ENCODE peak calls at places on chromosomes 12 and 14, in nine cellular contexts. J, Q, H, W, F, V, O, K and S are unnamed samples.

GRCh38 chr12:2382391-2383155 is 329.8 kb downstream of the CACNA1C start:
- DNase-seq in J (peak; percentile 14), Q (no peak), H (no peak), W (no peak), F (no peak), V (no peak), O (no peak), K (peak; percentile 10), S (no peak)

GRCh38 chr12:117596968-117597367 is 235.5 kb upstream of the NOS1 start:
- DNase-seq in J (no peak), Q (no peak), H (no peak), W (no peak), F (no peak), V (no peak), O (no peak), K (no peak), S (no peak)

GRCh38 chr14:104664107-104664506 is 25.3 kb upstream of the INF2 start:
- DNase-seq in J (peak; percentile 32), Q (no peak), H (no peak), W (no peak), F (no peak), V (no peak), O (no peak), K (no peak), S (no peak)

GRCh38 chr14:94864421-94865195 is 94.7 kb upstream of the GSC start:
- DNase-seq in J (no peak), Q (no peak), H (no peak), W (no peak), F (no peak), V (no peak), O (no peak), K (no peak), S (no peak)

GRCh38 chr14:34863844-34864243 is 11.3 kb downstream of the BAZ1A start:
- DNase-seq in J (no peak), Q (no peak), H (no peak), W (no peak), F (no peak), V (no peak), O (no peak), K (no peak), S (no peak)

GRCh38 chr14:77027538-77028383 is 747 bp downstream of the IRF2BPL start:
- DNase-seq in J (peak; percentile 71), Q (peak; percentile 71), H (peak; percentile 92), W (peak; percentile 49), F (no peak), V (peak; percentile 92), O (peak; percentile 86), K (peak; percentile 65), S (peak; percentile 76)

GRCh38 chr14:68856572-68856971 is 63.7 kb upstream of the ZFP36L1 start:
- DNase-seq in J (no peak), Q (no peak), H (no peak), W (no peak), F (no peak), V (no peak), O (no peak), K (no peak), S (no peak)

GRCh38 chr14:31508140-31508539 is 20.3 kb upstream of the GPR33 start:
- DNase-seq in J (no peak), Q (no peak), H (no peak), W (no peak), F (no peak), V (no peak), O (no peak), K (no peak), S (no peak)

GRCh38 chr14:20907214-20907613 is 16.0 kb downstream of the RNASE3 start:
- DNase-seq in J (no peak), Q (no peak), H (no peak), W (no peak), F (no peak), V (no peak), O (no peak), K (no peak), S (no peak)

GRCh38 chr12:31317471-31318397 is 8.2 kb downstream of the SINHCAF start:
- DNase-seq in J (peak; percentile 24), Q (no peak), H (no peak), W (no peak), F (no peak), V (no peak), O (no peak), K (no peak), S (no peak)

GRCh38 chr14:58814476-58814875 is 176.7 kb downstream of the DACT1 start:
- DNase-seq in J (no peak), Q (no peak), H (no peak), W (no peak), F (no peak), V (no peak), O (no peak), K (no peak), S (no peak)

GRCh38 chr14:20332386-20332945 is 613 bp downstream of the CCNB1IP1 start:
- DNase-seq in J (no peak), Q (no peak), H (no peak), W (no peak), F (no peak), V (no peak), O (no peak), K (no peak), S (no peak)

GRCh38 chr14:88516742-88517418 is 37.9 kb downstream of the PTPN21 start:
- DNase-seq in J (no peak), Q (no peak), H (no peak), W (no peak), F (no peak), V (no peak), O (no peak), K (no peak), S (no peak)

GRCh38 chr12:42090899-42091298 is 53.8 kb downstream of the GXYLT1 start:
- DNase-seq in J (no peak), Q (no peak), H (no peak), W (no peak), F (no peak), V (no peak), O (no peak), K (peak; percentile 60), S (no peak)

DNA sequence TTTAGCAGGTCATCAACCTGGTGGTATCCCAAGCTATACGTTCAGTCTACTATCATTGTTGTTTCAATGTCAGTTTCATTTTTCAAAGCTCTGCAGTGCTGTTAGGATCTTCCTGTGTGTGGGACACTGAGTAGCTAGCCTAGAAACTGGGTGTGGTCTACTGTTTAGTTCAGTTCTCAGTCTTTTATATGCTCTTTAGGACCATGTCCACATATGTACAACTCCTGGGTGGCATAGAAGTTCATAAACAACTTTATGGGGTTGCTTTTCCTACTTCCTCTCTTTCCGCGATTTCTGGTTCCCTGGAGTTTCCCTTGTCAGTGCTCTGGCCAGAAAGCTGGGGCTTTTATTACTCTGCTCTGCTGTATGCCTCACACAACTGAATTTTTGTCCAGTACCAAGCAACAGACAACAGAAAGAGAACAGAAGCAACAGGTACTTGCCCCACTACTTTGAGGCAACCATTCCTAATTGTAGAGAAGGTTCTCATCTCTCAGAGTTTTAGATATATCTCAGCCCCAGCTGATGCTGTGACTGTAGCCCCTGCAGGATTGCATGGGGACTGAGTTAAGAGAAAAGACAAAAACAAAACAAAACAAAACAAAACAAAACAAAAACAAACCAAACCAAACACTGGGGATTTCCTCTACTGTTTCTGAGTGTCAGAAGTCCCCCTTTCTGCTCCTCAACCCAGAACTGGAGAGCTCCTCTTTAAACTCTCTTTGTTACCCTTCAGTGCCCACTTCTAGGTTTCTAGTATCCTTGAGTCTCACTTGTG is 30.3 kb downstream of the MIS18BP1 start:
- DNase-seq in J (no peak), Q (no peak), H (no peak), W (no peak), F (no peak), V (no peak), O (no peak), K (no peak), S (no peak)
- H3K27ac ChIP-seq in J (no peak overlapping the region), Q (no peak overlapping the region), H (no peak overlapping the region), W (no peak overlapping the region), F (no peak overlapping the region), V (no peak overlapping the region), O (no peak overlapping the region), K (no peak overlapping the region), S (no peak overlapping the region)

GRCh38 chr12:24903305-24904088 is 45.4 kb downstream of the BCAT1 start:
- DNase-seq in J (no peak), Q (no peak), H (no peak), W (no peak), F (no peak), V (no peak), O (no peak), K (no peak), S (peak; percentile 4)

GRCh38 chr12:24904871-24905270 is 44.0 kb downstream of the BCAT1 start:
- DNase-seq in J (no peak), Q (no peak), H (no peak), W (no peak), F (no peak), V (no peak), O (no peak), K (no peak), S (no peak)

GRCh38 chr12:24899503-24900098 is 49.3 kb downstream of the BCAT1 start:
- DNase-seq in J (no peak), Q (no peak), H (no peak), W (no peak), F (no peak), V (no peak), O (no peak), K (no peak), S (no peak)

GRCh38 chr12:24902521-24903304 is 46.2 kb downstream of the BCAT1 start:
- DNase-seq in J (no peak), Q (no peak), H (no peak), W (no peak), F (no peak), V (peak; percentile 80), O (peak; percentile 61), K (no peak), S (no peak)

DNA sequence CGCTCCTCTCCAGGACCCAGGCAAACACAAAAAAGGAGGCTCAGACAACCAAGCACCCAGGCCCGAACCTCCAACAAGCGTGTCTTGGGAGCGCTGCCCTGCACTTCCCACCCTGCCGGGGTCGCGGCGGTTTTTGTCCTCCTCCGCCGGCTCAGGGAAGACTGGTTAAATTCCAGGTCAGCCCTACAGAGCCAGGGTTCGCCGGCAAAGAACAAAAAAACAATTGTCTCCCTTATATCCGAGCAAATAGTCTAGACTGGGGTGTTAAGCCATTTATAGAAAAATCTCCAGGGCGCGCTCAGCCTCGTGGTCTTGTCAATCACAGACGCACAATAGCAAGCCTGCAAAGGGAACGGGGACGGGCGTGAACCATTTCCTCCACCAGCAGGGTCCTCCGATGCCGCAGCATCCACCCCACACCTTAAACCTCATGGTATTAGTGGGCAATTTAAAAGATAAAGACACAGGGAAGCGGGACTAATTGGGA is 46.9 kb downstream of the BCAT1 start:
- DNase-seq in J (no peak), Q (no peak), H (no peak), W (no peak), F (no peak), V (no peak), O (no peak), K (peak; percentile 46), S (peak; percentile 49)
- H3K27ac ChIP-seq in J (no peak overlapping the region), Q (no peak overlapping the region), H (peak overlapping the region; percentile 60), W (no peak overlapping the region), F (no peak overlapping the region), V (no peak overlapping the region), O (no peak overlapping the region), K (peak overlapping the region; percentile 76), S (peak overlapping the region; percentile 89)

GRCh38 chr14:91394105-91395081 is 23.2 kb downstream of the CCDC88C start:
- DNase-seq in J (no peak), Q (no peak), H (no peak), W (no peak), F (no peak), V (no peak), O (no peak), K (no peak), S (no peak)
- H3K27ac ChIP-seq in J (peak overlapping the region; percentile 89), Q (peak overlapping the region; percentile 30), H (no peak overlapping the region), W (peak overlapping the region; percentile 85), F (no peak overlapping the region), V (no peak overlapping the region), O (no peak overlapping the region), K (no peak overlapping the region), S (no peak overlapping the region)

GRCh38 chr12:120241561-120242274 is 23.8 kb downstream of the PXN start:
- DNase-seq in J (no peak), Q (no peak), H (no peak), W (no peak), F (no peak), V (no peak), O (no peak), K (no peak), S (no peak)
- H3K27ac ChIP-seq in J (no peak overlapping the region), Q (no peak overlapping the region), H (no peak overlapping the region), W (no peak overlapping the region), F (peak overlapping the region; percentile 18), V (no peak overlapping the region), O (no peak overlapping the region), K (no peak overlapping the region), S (no peak overlapping the region)